ENCODE peak calls at places on chromosome 11, in six cellular contexts. L is GM23248, C is fibroblast of lung, N is AG04450, R is fibroblast of pulmonary artery, T is brain microvascular endothelial cell. X is an unnamed sample.

GRCh38 chr11:25691959-25692358 is 640.0 kb upstream of the ANO3 start:
- DNase-seq in L (no peak), C (no peak), N (no peak), R (no peak), T (no peak), X (no peak)

GRCh38 chr11:58647866-58648265 is 25.4 kb downstream of the CNTF start:
- DNase-seq in L (no peak), C (no peak), N (no peak), R (no peak), T (no peak), X (no peak)

GRCh38 chr11:128437137-128437536 is 150.2 kb downstream of the ETS1 start:
- DNase-seq in L (peak), C (peak), N (no peak), R (peak), T (peak), X (peak)

GRCh38 chr11:86876716-86877234 is 76.4 kb downstream of the PRSS23 start:
- DNase-seq in L (no peak), C (no peak), N (no peak), R (no peak), T (no peak), X (no peak)

GRCh38 chr11:64117763-64118459 is 48.0 kb downstream of the MACROD1 start:
- DNase-seq in L (no peak), C (no peak), N (no peak), R (no peak), T (no peak), X (no peak)

GRCh38 chr11:117478126-117478856 is 150.6 kb downstream of the CEP164 start:
- DNase-seq in L (no peak), C (no peak), N (no peak), R (no peak), T (no peak), X (no peak)

GRCh38 chr11:67354314-67355022 is 1.1 kb upstream of the POLD4 start:
- DNase-seq in L (peak), C (peak), N (peak), R (peak), T (peak), X (peak)

GRCh38 chr11:73521621-73522020 is 76.3 kb downstream of the FAM168A start:
- DNase-seq in L (peak), C (no peak), N (no peak), R (peak), T (peak), X (peak)

GRCh38 chr11:69791266-69791665 is 16.1 kb upstream of the FGF4 start:
- DNase-seq in L (peak), C (peak), N (no peak), R (peak), T (peak), X (peak)

GRCh38 chr11:102306817-102307814 is 10.2 kb upstream of the BIRC3 start:
- DNase-seq in L (no peak), C (no peak), N (no peak), R (no peak), T (no peak), X (no peak)

GRCh38 chr11:80146231-80146630 is 705.4 kb upstream of the TENM4 start:
- DNase-seq in L (no peak), C (no peak), N (no peak), R (no peak), T (no peak), X (no peak)

GRCh38 chr11:92501346-92501745 is 276.7 kb downstream of the FAT3 start:
- DNase-seq in L (no peak), C (no peak), N (no peak), R (no peak), T (no peak), X (no peak)

DNA sequence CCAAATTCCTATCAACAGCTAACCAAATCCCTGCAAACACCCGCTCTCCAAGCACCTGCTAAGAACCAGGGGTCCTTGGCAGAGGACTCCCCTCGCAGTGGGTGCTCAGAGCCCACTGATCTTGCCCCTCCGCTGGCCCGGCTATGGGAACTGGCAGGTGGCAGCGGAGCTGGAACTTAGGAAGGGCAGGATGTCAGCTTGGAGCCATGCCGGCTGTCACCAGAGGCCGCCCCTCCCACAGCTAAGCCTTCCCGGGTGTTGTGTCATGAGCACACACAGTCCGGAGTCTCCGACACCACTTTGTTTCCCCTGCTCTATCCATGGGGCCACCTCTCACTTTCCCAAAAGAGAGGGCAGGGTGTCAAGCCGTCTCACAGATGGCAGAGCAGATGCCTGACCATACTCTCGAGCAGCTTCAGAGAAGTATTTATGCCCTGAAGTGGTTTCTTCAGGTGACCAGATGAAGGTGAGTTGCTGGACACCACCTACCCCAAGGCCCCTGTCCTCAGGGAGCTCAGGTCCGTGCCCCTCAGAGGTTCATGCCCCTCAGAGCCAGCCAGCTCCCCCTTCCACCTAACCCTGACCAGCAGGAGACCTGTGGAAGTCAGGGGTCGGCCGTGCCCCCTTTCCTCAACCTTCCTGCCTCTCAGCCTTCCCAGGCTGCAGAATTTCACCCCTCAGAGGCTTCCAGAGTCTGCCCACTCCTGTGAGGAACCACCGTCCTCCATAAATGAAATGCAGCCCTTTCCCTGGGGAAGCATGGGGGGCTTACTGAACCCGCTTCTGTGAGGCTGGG is 545.7 kb upstream of the B3GAT1 start:
- DNase-seq in L (no peak), C (no peak), N (no peak), R (no peak), T (no peak), X (no peak)
- H3K4me3 ChIP-seq in L (no peak), C (no peak), N (no peak), R (no peak), T (no peak), X (no peak)

GRCh38 chr11:46242462-46242960 is 35.0 kb upstream of the CREB3L1 start:
- DNase-seq in L (no peak), C (no peak), N (no peak), R (no peak), T (no peak), X (no peak)
- H3K4me3 ChIP-seq in L (peak), C (peak), N (peak), R (peak), T (peak), X (no peak)

GRCh38 chr11:120214581-120214980 is 3.7 kb downstream of the OAF start:
- DNase-seq in L (no peak), C (no peak), N (no peak), R (no peak), T (no peak), X (no peak)

GRCh38 chr11:120212926-120213325 is 2.1 kb downstream of the OAF start:
- DNase-seq in L (peak), C (no peak), N (no peak), R (no peak), T (no peak), X (no peak)

GRCh38 chr11:120211522-120212258 is 858 bp downstream of the OAF start:
- DNase-seq in L (peak), C (no peak), N (no peak), R (no peak), T (no peak), X (no peak)

GRCh38 chr11:120210651-120211521 is at the start of gene OAF:
- DNase-seq in L (peak), C (peak), N (peak), R (peak), T (peak), X (peak)

DNA sequence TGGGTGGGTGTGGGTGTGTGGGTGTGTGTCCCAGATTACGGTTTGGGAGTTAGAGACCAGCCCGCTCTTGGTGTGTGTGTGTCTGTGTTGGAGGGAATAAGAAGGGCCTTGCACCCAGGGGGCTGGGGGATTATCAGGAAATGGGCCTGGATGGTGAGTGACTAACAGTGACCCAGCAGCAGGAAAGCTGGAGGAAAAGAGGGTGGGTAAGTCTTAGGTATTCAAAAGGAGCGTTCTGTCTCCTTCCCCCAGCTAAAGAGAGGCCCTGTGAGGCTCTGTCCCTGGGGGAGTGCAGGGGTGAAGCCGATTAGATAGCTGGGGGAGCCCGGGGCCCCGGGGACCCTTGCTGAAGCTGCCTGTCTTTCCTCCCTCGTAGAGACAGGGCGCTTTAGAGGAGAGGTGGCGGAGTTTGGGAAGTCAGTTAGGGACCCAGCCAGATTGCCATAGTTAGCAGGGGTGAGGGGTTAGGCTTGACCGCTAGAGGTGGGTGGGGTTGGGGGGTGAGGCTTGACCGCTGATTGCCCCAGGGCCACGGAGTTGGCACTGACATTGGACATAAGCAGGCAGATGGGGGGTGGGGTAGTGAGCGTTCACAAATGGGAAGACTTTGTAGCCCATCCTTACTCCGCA is 1.5 kb downstream of the OAF start:
- DNase-seq in L (peak), C (no peak), N (no peak), R (no peak), T (no peak), X (peak)
- H3K4me3 ChIP-seq in L (peak), C (peak), N (peak), R (peak), T (peak), X (peak)

GRCh38 chr11:1499261-1499890 is 12.8 kb upstream of the MOB2 start:
- DNase-seq in L (no peak), C (no peak), N (no peak), R (no peak), T (no peak), X (no peak)

GRCh38 chr11:1499899-1500298 is 13.3 kb upstream of the MOB2 start:
- DNase-seq in L (no peak), C (no peak), N (no peak), R (no peak), T (no peak), X (no peak)

GRCh38 chr11:1497600-1497999 is 11.0 kb upstream of the MOB2 start:
- DNase-seq in L (no peak), C (no peak), N (no peak), R (no peak), T (no peak), X (no peak)

GRCh38 chr11:1500466-1501420 is 14.2 kb upstream of the MOB2 start:
- DNase-seq in L (no peak), C (no peak), N (no peak), R (no peak), T (no peak), X (no peak)

DNA sequence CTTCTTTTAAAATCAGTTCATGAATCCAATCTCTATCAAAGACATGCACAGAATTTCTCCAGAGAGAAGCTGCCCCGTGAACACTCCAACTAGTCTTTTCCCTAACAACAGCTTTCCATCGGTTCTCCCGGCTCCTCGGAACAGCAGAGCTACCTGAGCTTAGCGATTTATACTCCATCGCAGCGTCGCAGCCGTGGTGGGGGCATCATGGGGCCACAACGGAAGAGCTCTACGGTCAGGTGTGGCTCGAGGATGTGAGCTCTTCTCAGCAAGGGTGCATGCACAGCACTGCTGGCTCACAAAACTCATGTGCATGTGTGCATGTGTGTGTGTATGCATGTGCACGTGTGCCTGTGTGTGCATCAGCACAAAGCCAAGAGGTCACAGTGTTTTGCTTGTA is 11.7 kb upstream of the MOB2 start:
- DNase-seq in L (no peak), C (no peak), N (no peak), R (no peak), T (no peak), X (no peak)
- H3K4me3 ChIP-seq in L (no peak), C (no peak), N (no peak), R (no peak), T (no peak), X (no peak)

GRCh38 chr11:104965735-104966134 is 2.6 kb downstream of the CASP4 start:
- DNase-seq in L (no peak), C (no peak), N (no peak), R (no peak), T (no peak), X (no peak)

GRCh38 chr11:104967493-104968364 is 645 bp downstream of the CASP4 start:
- DNase-seq in L (peak), C (peak), N (no peak), R (peak), T (no peak), X (peak)

GRCh38 chr11:104968365-104968855 is at the start of gene CASP4:
- DNase-seq in L (peak), C (peak), N (peak), R (peak), T (peak), X (peak)

GRCh38 chr11:104970756-104971155 is 2.4 kb upstream of the CASP4 start:
- DNase-seq in L (no peak), C (no peak), N (no peak), R (no peak), T (no peak), X (no peak)

DNA sequence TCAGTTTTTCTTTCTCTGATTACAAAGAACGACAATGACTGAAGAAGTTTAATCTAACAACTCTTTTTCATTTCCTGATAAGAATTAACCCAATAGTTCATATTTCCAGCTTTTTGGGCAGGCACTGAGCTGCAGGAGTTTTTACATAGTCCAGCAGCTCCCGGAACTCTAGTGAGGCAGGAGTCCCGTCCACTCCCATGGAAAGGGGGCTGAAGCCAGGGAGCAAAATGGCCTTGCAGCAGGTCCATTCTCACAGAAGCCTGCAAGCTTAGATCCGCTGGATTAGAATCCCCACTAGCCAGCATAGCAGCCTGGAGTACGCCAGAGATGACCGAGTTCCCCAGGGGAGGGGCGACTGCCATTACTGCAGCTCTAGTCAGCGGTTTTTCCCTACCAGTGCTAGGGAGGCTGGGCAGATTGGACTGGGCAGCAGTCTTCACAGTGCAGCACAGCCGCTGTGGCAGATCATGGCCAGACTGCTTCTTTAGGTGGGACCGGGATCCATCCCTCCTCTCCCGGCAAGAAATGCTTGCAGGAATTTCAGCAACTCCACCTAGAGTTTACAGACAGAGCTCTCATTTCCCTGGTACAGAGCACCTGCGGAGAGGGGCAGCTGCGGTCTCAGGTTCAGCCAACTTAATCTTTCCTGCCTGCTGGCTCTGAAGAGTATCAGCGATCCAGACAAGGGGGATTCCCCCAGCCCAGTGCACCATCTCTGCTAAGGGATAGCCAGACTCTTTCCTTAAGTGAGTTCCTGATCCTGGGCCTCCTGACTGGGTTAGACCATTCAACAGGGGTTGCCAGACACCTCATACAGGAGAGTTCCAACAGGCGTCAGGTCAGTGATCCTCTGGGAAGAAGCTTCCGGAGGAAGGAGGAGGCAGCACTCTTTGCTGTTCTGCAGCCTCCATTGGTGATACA is 742 bp upstream of the CASP4 start:
- DNase-seq in L (peak), C (peak), N (no peak), R (peak), T (peak), X (peak)
- H3K4me3 ChIP-seq in L (peak), C (peak), N (peak), R (peak), T (peak), X (peak)

GRCh38 chr11:113475160-113475761 is at the start of gene DRD2:
- DNase-seq in L (peak), C (no peak), N (no peak), R (no peak), T (no peak), X (no peak)
- H3K4me3 ChIP-seq in L (no peak), C (no peak), N (no peak), R (no peak), T (no peak), X (no peak)

GRCh38 chr11:126205359-126205758 is 6.1 kb downstream of the RPUSD4 start:
- DNase-seq in L (no peak), C (no peak), N (no peak), R (no peak), T (no peak), X (no peak)

GRCh38 chr11:126198648-126199047 is 12.8 kb downstream of the RPUSD4 start:
- DNase-seq in L (no peak), C (no peak), N (no peak), R (no peak), T (no peak), X (no peak)

GRCh38 chr11:126197277-126197939 is 14.0 kb downstream of the RPUSD4 start:
- DNase-seq in L (peak), C (peak), N (peak), R (no peak), T (peak), X (peak)

GRCh38 chr11:126202646-126203359 is 8.6 kb downstream of the RPUSD4 start:
- DNase-seq in L (no peak), C (no peak), N (no peak), R (no peak), T (no peak), X (no peak)
- H3K4me3 ChIP-seq in L (no peak), C (no peak), N (no peak), R (no peak), T (no peak), X (no peak)